ENCODE peak calls at places on chromosome 1, in nine cellular contexts. H is brain pericyte; L is activated CD4-positive, alpha-beta T cell treated with anti-CD3 and anti-CD28 coated beads, Interleukin-2, amount 10 ng/mL, durations not matched to agents 7 days and 5 days; N is Peyer's patch; K is WTC11; R is neuronal stem cell; B is H7; M is EL; J is posterior cingulate gyrus. S is an unnamed sample.

GRCh38 chr1:18557621-18558465 is 72.8 kb upstream of the PAX7 start:
- DNase-seq in H (no peak), L (no peak), N (no peak), K (peak; percentile 67), R (peak; percentile 64), B (peak; percentile 79), M (no peak), J (peak; percentile 32), S (no peak)

GRCh38 chr1:107474877-107475612 is 334.2 kb downstream of the NTNG1 start:
- DNase-seq in H (no peak), L (no peak), N (no peak), K (no peak), R (no peak), B (no peak), M (no peak), J (no peak), S (no peak)

GRCh38 chr1:29803486-29803885 is 567.2 kb downstream of the PTPRU start:
- DNase-seq in H (no peak), L (no peak), N (peak; percentile 8), K (no peak), R (no peak), B (no peak), M (no peak), J (no peak), S (no peak)

GRCh38 chr1:160374291-160374690 is 7.4 kb downstream of the NHLH1 start:
- DNase-seq in H (no peak), L (no peak), N (no peak), K (no peak), R (no peak), B (no peak), M (peak; percentile 9), J (no peak), S (no peak)

GRCh38 chr1:65147424-65148177 is 402 bp upstream of the AK4 start:
- DNase-seq in H (no peak), L (peak; percentile 54), N (no peak), K (peak; percentile 46), R (peak; percentile 31), B (peak; percentile 76), M (peak; percentile 57), J (peak; percentile 29), S (no peak)

GRCh38 chr1:241550318-241550717 is 18.1 kb downstream of the KMO start:
- DNase-seq in H (no peak), L (no peak), N (no peak), K (no peak), R (no peak), B (no peak), M (no peak), J (no peak), S (no peak)

GRCh38 chr1:34871443-34872132 is 12.0 kb upstream of the SMIM12 start:
- DNase-seq in H (no peak), L (peak; percentile 4), N (no peak), K (no peak), R (no peak), B (no peak), M (no peak), J (no peak), S (no peak)

GRCh38 chr1:66464802-66465201 is 69.2 kb upstream of the SGIP1 start:
- DNase-seq in H (no peak), L (no peak), N (no peak), K (no peak), R (no peak), B (no peak), M (peak; percentile 96), J (no peak), S (no peak)

GRCh38 chr1:118075116-118075515 is 109.9 kb downstream of the SPAG17 start:
- DNase-seq in H (no peak), L (no peak), N (no peak), K (no peak), R (no peak), B (no peak), M (peak; percentile 26), J (no peak), S (no peak)

GRCh38 chr1:115539061-115539460 is 102.7 kb upstream of the VANGL1 start:
- DNase-seq in H (no peak), L (no peak), N (no peak), K (no peak), R (no peak), B (no peak), M (no peak), J (no peak), S (no peak)

GRCh38 chr1:5479876-5480275 is 512.3 kb downstream of the NPHP4 start:
- DNase-seq in H (no peak), L (no peak), N (no peak), K (no peak), R (no peak), B (no peak), M (no peak), J (no peak), S (no peak)

GRCh38 chr1:45787905-45788304 is 15.5 kb upstream of the MAST2 start:
- DNase-seq in H (no peak), L (no peak), N (no peak), K (no peak), R (no peak), B (no peak), M (no peak), J (no peak), S (no peak)

GRCh38 chr1:80113168-80114038 is 1106.9 kb upstream of the ADGRL4 start:
- DNase-seq in H (no peak), L (no peak), N (no peak), K (no peak), R (no peak), B (no peak), M (no peak), J (no peak), S (no peak)

GRCh38 chr1:20785907-20786309 is 1.2 kb downstream of the HP1BP3 start:
- DNase-seq in H (no peak), L (no peak), N (peak; percentile 37), K (no peak), R (no peak), B (no peak), M (no peak), J (no peak), S (no peak)

GRCh38 chr1:220818421-220819173 is 31.9 kb downstream of the MTARC1 start:
- DNase-seq in H (no peak), L (no peak), N (no peak), K (no peak), R (no peak), B (peak; percentile 67), M (peak; percentile 98), J (no peak), S (no peak)

GRCh38 chr1:30884723-30885122 is 23.8 kb downstream of the SDC3 start:
- DNase-seq in H (no peak), L (no peak), N (no peak), K (no peak), R (no peak), B (no peak), M (no peak), J (no peak), S (no peak)

GRCh38 chr1:192512426-192513125 is 63.0 kb upstream of the RGS1 start:
- DNase-seq in H (no peak), L (no peak), N (no peak), K (no peak), R (no peak), B (no peak), M (no peak), J (no peak), S (no peak)

GRCh38 chr1:229648406-229648805 is 22.4 kb downstream of the URB2 start:
- DNase-seq in H (no peak), L (no peak), N (no peak), K (no peak), R (no peak), B (no peak), M (no peak), J (no peak), S (no peak)

GRCh38 chr1:98028800-98029199 is 108.0 kb upstream of the DPYD start:
- DNase-seq in H (no peak), L (no peak), N (no peak), K (no peak), R (no peak), B (no peak), M (peak; percentile 62), J (no peak), S (no peak)

GRCh38 chr1:7418442-7419080 is 352.5 kb upstream of the VAMP3 start:
- DNase-seq in H (no peak), L (no peak), N (peak; percentile 11), K (peak; percentile 3), R (no peak), B (peak; percentile 8), M (no peak), J (peak; percentile 1), S (no peak)

GRCh38 chr1:61241411-61241838 is 159.1 kb downstream of the NFIA start:
- DNase-seq in H (no peak), L (no peak), N (no peak), K (no peak), R (no peak), B (no peak), M (no peak), J (no peak), S (no peak)

GRCh38 chr1:20302093-20302471 is 11.4 kb downstream of the VWA5B1 start:
- DNase-seq in H (no peak), L (no peak), N (no peak), K (no peak), R (no peak), B (no peak), M (peak; percentile 20), J (no peak), S (no peak)

GRCh38 chr1:61215676-61216289 is 133.4 kb downstream of the NFIA start:
- DNase-seq in H (no peak), L (no peak), N (no peak), K (no peak), R (no peak), B (no peak), M (no peak), J (no peak), S (no peak)

GRCh38 chr1:217425528-217425927 is 205.4 kb downstream of the GPATCH2 start:
- DNase-seq in H (no peak), L (no peak), N (no peak), K (no peak), R (no peak), B (no peak), M (no peak), J (no peak), S (no peak)

GRCh38 chr1:108815566-108815965 is 41.3 kb downstream of the AKNAD1 start:
- DNase-seq in H (no peak), L (no peak), N (no peak), K (no peak), R (no peak), B (no peak), M (no peak), J (no peak), S (no peak)

GRCh38 chr1:32933742-32934322 is 30.8 kb downstream of the RNF19B start:
- DNase-seq in H (no peak), L (no peak), N (no peak), K (no peak), R (no peak), B (peak; percentile 35), M (peak; percentile 82), J (no peak), S (no peak)

GRCh38 chr1:19690342-19690741 is 25.7 kb downstream of the HTR6 start:
- DNase-seq in H (no peak), L (no peak), N (no peak), K (no peak), R (no peak), B (peak; percentile 36), M (no peak), J (no peak), S (no peak)

GRCh38 chr1:219555802-219556201 is 57.1 kb downstream of the ZC3H11B start:
- DNase-seq in H (peak; percentile 12), L (no peak), N (no peak), K (no peak), R (no peak), B (no peak), M (peak; percentile 32), J (no peak), S (no peak)

GRCh38 chr1:33367488-33368405 is 46.8 kb upstream of the A3GALT2 start:
- DNase-seq in H (no peak), L (peak; percentile 89), N (peak; percentile 82), K (peak; percentile 93), R (peak; percentile 84), B (peak; percentile 95), M (peak; percentile 79), J (peak; percentile 93), S (peak; percentile 80)

GRCh38 chr1:200512191-200512590 is 102.4 kb upstream of the ZNF281 start:
- DNase-seq in H (no peak), L (no peak), N (no peak), K (no peak), R (no peak), B (no peak), M (peak; percentile 57), J (no peak), S (no peak)

GRCh38 chr1:6220236-6220635 is 14.3 kb downstream of the RNF207 start:
- DNase-seq in H (no peak), L (no peak), N (no peak), K (no peak), R (no peak), B (no peak), M (no peak), J (no peak), S (no peak)